ENCODE peak calls at places on chromosomes 7 and 10, in ten cellular contexts. I is Calu3, U is coronary artery, X is IMR-90, S is AG09319, W is neural crest cell, Z is GM13976, B is RWPE1, D is lower lobe of right lung, O is kidney. M is an unnamed sample.

GRCh38 chr10:31947144-31947926 is 18.7 kb upstream of the ARHGAP12 start:
- DNase-seq in O (no peak), B (peak), D (no peak), I (peak), U (no peak), Z (no peak), X (peak), W (no peak), S (peak), M (no peak)

GRCh38 chr7:150945171-150945852 is 32.8 kb downstream of the KCNH2 start:
- DNase-seq in S (no peak), O (peak), Z (no peak), X (no peak), B (no peak), I (no peak), U (no peak), D (peak), W (no peak), M (peak)

GRCh38 chr10:133388973-133389818 is 4.8 kb upstream of the MTG1 start:
- DNase-seq in S (no peak), I (no peak), X (no peak), B (no peak), W (no peak), Z (peak), O (peak), U (peak), D (peak), M (peak)

GRCh38 chr10:105540381-105540780 is 899.3 kb downstream of the SORCS3 start:
- DNase-seq in I (no peak), D (no peak), U (no peak), X (no peak), W (no peak), Z (no peak), S (no peak), O (no peak), B (no peak), M (no peak)

GRCh38 chr7:108078156-108078781 is 51.9 kb downstream of the LAMB4 start:
- DNase-seq in I (no peak), X (peak), U (no peak), D (no peak), W (no peak), B (no peak), O (no peak), Z (no peak), S (no peak), M (no peak)

GRCh38 chr10:3783313-3783689 is 1.7 kb downstream of the KLF6 start:
- DNase-seq in I (peak), X (peak), W (peak), O (peak), S (peak), Z (peak), B (no peak), U (peak), D (peak), M (no peak)

GRCh38 chr10:133039107-133039822 is 48.5 kb upstream of the ADGRA1 start:
- DNase-seq in D (no peak), O (no peak), W (no peak), X (no peak), Z (no peak), B (no peak), S (no peak), I (no peak), U (no peak), M (no peak)

GRCh38 chr7:73645643-73646182 is 21.4 kb upstream of the MLXIPL start:
- DNase-seq in D (no peak), Z (no peak), B (no peak), U (no peak), X (no peak), I (no peak), S (no peak), O (no peak), W (no peak), M (no peak)

GRCh38 chr7:74149556-74149955 is 24.6 kb upstream of the EIF4H start:
- DNase-seq in D (no peak), U (no peak), Z (no peak), S (no peak), X (no peak), O (no peak), B (no peak), I (no peak), W (no peak), M (no peak)

GRCh38 chr10:99711129-99711719 is 20.7 kb downstream of the COX15 start:
- DNase-seq in U (no peak), X (peak), O (no peak), D (no peak), W (no peak), Z (peak), I (peak), B (peak), S (peak), M (no peak)

GRCh38 chr7:949021-949934 is 5.2 kb downstream of the ADAP1 start:
- DNase-seq in U (no peak), O (peak), X (no peak), Z (no peak), I (peak), W (no peak), S (no peak), B (no peak), D (peak), M (peak)

GRCh38 chr10:33193057-33193866 is 141.2 kb downstream of the NRP1 start:
- DNase-seq in S (peak), X (peak), Z (peak), B (peak), D (peak), I (peak), W (peak), U (peak), O (peak), M (peak)

GRCh38 chr10:26987851-26988250 is 112.4 kb downstream of the ANKRD26 start:
- DNase-seq in I (no peak), O (no peak), X (no peak), W (no peak), B (no peak), Z (no peak), S (no peak), U (no peak), D (no peak), M (no peak)

GRCh38 chr7:2169923-2170575 is 62.7 kb downstream of the MAD1L1 start:
- DNase-seq in I (no peak), D (no peak), B (peak), Z (no peak), S (no peak), U (no peak), W (no peak), O (no peak), X (no peak), M (peak)

GRCh38 chr10:13712799-13713581 is 126.2 kb downstream of the PRPF18 start:
- DNase-seq in X (peak), W (no peak), O (peak), I (peak), D (peak), S (peak), U (peak), Z (peak), B (peak), M (peak)

GRCh38 chr10:94123253-94123995 is 129.7 kb downstream of the PLCE1 start:
- DNase-seq in U (no peak), X (peak), B (peak), D (no peak), Z (no peak), I (peak), W (no peak), O (no peak), S (peak), M (no peak)

GRCh38 chr10:50550291-50550839 is 73.4 kb downstream of the SGMS1 start:
- DNase-seq in U (no peak), Z (no peak), I (no peak), B (no peak), X (peak), W (no peak), D (no peak), S (no peak), O (no peak), M (no peak)

GRCh38 chr7:142855756-142856564 is 1.1 kb downstream of the EPHB6 start:
- DNase-seq in I (no peak), S (no peak), O (peak), W (no peak), D (peak), Z (no peak), U (peak), B (no peak), X (no peak), M (peak)

GRCh38 chr7:29297194-29297890 is 102.8 kb downstream of the CHN2 start:
- DNase-seq in D (no peak), I (no peak), Z (no peak), O (no peak), U (no peak), W (peak), B (no peak), S (no peak), X (no peak), M (no peak)

GRCh38 chr7:127870231-127870907 is 160.9 kb downstream of the LRRC4 start:
- DNase-seq in Z (no peak), S (no peak), W (no peak), I (no peak), X (no peak), B (no peak), O (no peak), D (no peak), U (no peak), M (no peak)

GRCh38 chr7:12490105-12490688 is 80.3 kb upstream of the SCIN start:
- DNase-seq in W (no peak), D (no peak), B (peak), O (no peak), I (no peak), U (no peak), X (peak), Z (peak), S (no peak), M (no peak)

GRCh38 chr10:78000956-78001472 is 28.3 kb downstream of the POLR3A start:
- DNase-seq in D (no peak), Z (no peak), U (no peak), O (no peak), B (no peak), S (no peak), W (no peak), I (no peak), X (no peak), M (no peak)

GRCh38 chr10:18737236-18737635 is 78.0 kb downstream of the ARL5B start:
- DNase-seq in S (no peak), B (no peak), O (no peak), I (no peak), D (no peak), X (peak), W (no peak), Z (no peak), U (no peak), M (no peak)

GRCh38 chr10:92727550-92727949 is 37.8 kb downstream of the HHEX start:
- DNase-seq in W (no peak), Z (no peak), I (peak), O (no peak), S (no peak), D (no peak), B (no peak), X (no peak), U (no peak), M (no peak)

GRCh38 chr7:150397376-150398107 is 18.4 kb downstream of the ZNF775 start:
- DNase-seq in I (no peak), U (no peak), B (no peak), Z (no peak), X (no peak), D (no peak), S (no peak), W (no peak), O (peak), M (peak)

GRCh38 chr7:16590424-16590823 is 55.1 kb downstream of the ANKMY2 start:
- DNase-seq in I (peak), O (no peak), U (no peak), Z (no peak), S (no peak), W (no peak), B (no peak), X (no peak), D (no peak), M (no peak)

DNA sequence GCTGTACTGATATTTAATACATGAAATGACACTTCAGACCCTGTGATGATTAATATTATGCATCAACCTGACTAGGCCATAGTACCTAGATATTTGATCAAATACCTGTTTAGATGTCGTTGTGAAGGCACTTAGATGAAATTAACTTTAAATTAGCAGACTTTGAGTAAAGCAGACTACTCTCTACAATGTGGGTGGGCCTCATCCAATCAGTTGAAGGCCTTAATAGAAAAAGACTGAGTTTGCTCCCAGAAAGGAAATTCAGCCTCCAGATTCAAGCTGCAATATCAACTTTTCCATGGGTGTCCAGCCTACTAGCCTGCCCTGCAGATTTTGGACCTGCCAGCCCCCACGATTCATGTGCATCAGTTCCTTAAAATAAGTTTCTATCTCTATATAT is 68.6 kb upstream of the TMEM168 start:
- DNase-seq in U (no peak), O (no peak), D (no peak), Z (no peak), B (no peak), I (no peak), S (no peak), W (no peak), X (no peak), M (no peak)
- TF ChIP-seq CTCF in U (no peak), O (no peak), D (no peak), Z (no peak), B (no peak), I (no peak), S (no peak), W (no peak), X (no peak), M (no peak)

GRCh38 chr10:48216744-48217143 is 57.8 kb downstream of the FRMPD2 start:
- DNase-seq in Z (no peak), I (no peak), S (no peak), U (no peak), D (no peak), B (no peak), W (no peak), O (no peak), X (no peak), M (no peak)

GRCh38 chr10:48213047-48213446 is 61.4 kb downstream of the FRMPD2 start:
- DNase-seq in S (no peak), Z (no peak), B (no peak), D (no peak), X (no peak), U (no peak), I (no peak), O (no peak), W (no peak), M (no peak)

GRCh38 chr10:48215983-48216505 is 58.5 kb downstream of the FRMPD2 start:
- DNase-seq in W (no peak), S (no peak), X (no peak), U (no peak), Z (no peak), O (no peak), I (no peak), D (no peak), B (no peak), M (no peak)

GRCh38 chr10:48214701-48215100 is 59.8 kb downstream of the FRMPD2 start:
- DNase-seq in I (no peak), B (no peak), S (no peak), X (no peak), W (no peak), O (no peak), U (no peak), D (no peak), Z (no peak), M (no peak)

DNA sequence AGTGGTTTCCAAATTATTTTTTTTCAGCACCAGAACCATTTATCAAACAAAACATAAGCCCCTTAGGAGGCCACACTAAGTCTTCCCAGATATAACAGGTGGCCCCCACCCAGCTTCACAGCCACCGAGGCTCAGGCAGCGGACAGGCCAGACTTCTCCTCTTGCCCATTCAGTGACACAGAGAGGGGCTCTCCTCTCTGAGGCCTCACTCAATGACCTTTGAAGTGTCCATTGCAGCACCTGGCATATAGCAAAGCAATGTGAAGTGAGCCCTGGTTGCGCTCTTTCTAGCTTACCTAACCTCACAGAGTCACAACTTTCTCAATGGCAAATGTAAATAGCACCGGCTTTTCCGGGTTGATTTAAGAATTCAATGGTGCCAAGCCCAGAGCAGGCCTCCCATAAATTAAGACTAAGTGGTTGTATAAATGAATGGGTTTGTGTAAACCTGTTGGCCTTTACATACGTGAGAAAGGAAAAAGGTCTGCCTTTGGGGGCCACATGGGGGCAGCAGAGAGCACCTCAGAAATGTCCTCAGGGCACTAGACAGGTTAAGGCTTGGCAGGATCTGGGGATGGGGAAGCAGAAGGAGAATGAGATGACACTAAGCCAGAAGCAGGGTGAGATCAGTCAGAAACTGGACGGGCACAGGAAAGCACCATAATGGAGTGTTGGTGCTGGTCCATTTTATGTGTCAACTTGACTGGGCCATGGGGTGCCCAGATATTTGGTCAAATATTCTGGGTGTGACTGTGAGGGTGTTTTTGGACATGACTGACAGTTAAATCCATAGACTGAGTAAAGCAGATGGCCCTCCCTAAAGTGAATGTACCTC is 59.1 kb downstream of the FRMPD2 start:
- DNase-seq in D (no peak), I (peak), O (no peak), S (no peak), X (peak), B (peak), Z (peak), W (peak), U (no peak), M (no peak)
- TF ChIP-seq CTCF in D (peak), I (peak), O (peak), S (peak), X (peak), B (peak), Z (peak), W (peak), U (no peak), M (peak)

GRCh38 chr10:29130190-29130673 is 158.6 kb upstream of the LYZL1 start:
- DNase-seq in Z (peak), U (no peak), S (no peak), I (peak), W (no peak), O (no peak), B (peak), D (no peak), X (peak), M (no peak)
- TF ChIP-seq CTCF in Z (peak), U (peak), S (peak), I (peak), W (peak), O (peak), B (peak), D (peak), X (peak), M (peak)

DNA sequence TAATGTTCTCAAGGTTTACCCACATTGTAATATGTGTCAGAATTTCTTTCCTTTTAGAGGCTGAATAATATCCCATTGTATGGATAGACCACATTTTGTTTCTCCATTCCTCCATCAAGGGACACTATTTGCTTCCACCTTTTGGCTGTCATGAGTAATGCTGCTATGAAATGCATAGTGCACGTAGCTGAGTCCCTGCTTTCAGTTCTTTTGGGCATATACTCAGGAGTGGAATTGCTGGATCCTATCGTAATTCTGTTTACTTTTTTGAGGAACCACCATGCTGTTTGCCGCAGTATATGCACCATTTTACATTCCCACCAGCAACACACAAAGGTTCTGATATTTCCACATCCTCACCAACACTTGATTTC is 60.0 kb downstream of the PRF1 start:
- DNase-seq in U (no peak), S (no peak), X (peak), D (no peak), B (no peak), I (no peak), O (no peak), Z (no peak), W (no peak), M (no peak)
- TF ChIP-seq CTCF in U (no peak), S (peak), X (peak), D (no peak), B (no peak), I (no peak), O (no peak), Z (no peak), W (peak), M (peak)

GRCh38 chr7:135708041-135708440 is 19.9 kb downstream of the SLC13A4 start:
- DNase-seq in B (no peak), D (no peak), X (no peak), Z (no peak), U (no peak), S (no peak), W (no peak), O (no peak), I (no peak), M (no peak)
- TF ChIP-seq CTCF in B (no peak), D (no peak), X (no peak), Z (no peak), U (no peak), S (no peak), W (no peak), O (no peak), I (no peak), M (no peak)

GRCh38 chr10:69614130-69614529 is 15.9 kb upstream of the FAM241B start:
- DNase-seq in Z (no peak), B (no peak), W (no peak), O (no peak), I (no peak), U (no peak), X (no peak), D (no peak), S (no peak), M (no peak)
- TF ChIP-seq CTCF in Z (no peak), B (no peak), W (no peak), O (no peak), I (no peak), U (no peak), X (no peak), D (no peak), S (no peak), M (no peak)

DNA sequence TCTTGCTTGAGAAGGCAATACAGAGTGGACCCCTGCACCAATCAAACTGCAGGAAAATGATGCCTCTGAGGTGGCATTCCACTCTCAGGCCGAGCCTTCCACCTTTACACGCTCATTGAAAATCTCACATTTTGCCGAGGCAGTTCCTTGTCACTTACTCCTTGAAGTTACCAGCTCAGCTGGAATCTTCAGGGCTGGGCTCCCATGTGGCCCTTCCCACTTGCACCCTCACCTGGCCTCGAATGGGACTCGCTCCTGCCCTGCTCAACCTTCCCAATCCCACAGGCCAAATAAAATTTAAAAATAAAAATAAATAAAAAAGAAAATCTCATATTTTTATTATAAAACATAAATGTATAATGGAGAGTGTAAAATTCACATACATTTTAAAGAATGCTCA is 790.7 kb upstream of the COBL start:
- DNase-seq in Z (no peak), D (no peak), I (no peak), U (no peak), W (no peak), O (no peak), X (no peak), B (no peak), S (no peak), M (no peak)
- TF ChIP-seq CTCF in Z (no peak), D (no peak), I (no peak), U (no peak), W (no peak), O (no peak), X (no peak), B (no peak), S (no peak), M (no peak)

GRCh38 chr10:130707389-130707979 is 571.3 kb downstream of the GLRX3 start:
- DNase-seq in D (no peak), I (no peak), S (no peak), Z (no peak), B (no peak), X (no peak), U (no peak), O (no peak), W (no peak), M (no peak)
- TF ChIP-seq CTCF in D (no peak), I (no peak), S (no peak), Z (no peak), B (no peak), X (no peak), U (no peak), O (no peak), W (no peak), M (no peak)

GRCh38 chr7:141072548-141073172 is 1.2 kb upstream of the TMEM178B start:
- DNase-seq in S (peak), O (peak), X (peak), B (peak), U (no peak), Z (no peak), W (peak), I (peak), D (no peak), M (peak)

GRCh38 chr7:141074162-141074989 is 512 bp downstream of the TMEM178B start:
- DNase-seq in U (no peak), Z (peak), B (no peak), X (no peak), W (peak), O (peak), I (peak), S (no peak), D (no peak), M (peak)

GRCh38 chr7:141073641-141074161 is at the start of gene TMEM178B:
- DNase-seq in X (no peak), B (no peak), U (no peak), W (peak), I (peak), O (peak), D (no peak), Z (peak), S (no peak), M (no peak)

GRCh38 chr7:141071855-141072547 is 1.9 kb upstream of the TMEM178B start:
- DNase-seq in U (no peak), B (no peak), D (no peak), W (peak), I (no peak), O (no peak), Z (peak), X (no peak), S (no peak), M (no peak)

GRCh38 chr7:141073173-141073640 is 657 bp upstream of the TMEM178B start:
- DNase-seq in B (no peak), I (peak), Z (peak), D (no peak), W (peak), S (no peak), U (no peak), X (peak), O (peak), M (peak)
- TF ChIP-seq CTCF in B (no peak), I (no peak), Z (no peak), D (no peak), W (no peak), S (no peak), U (no peak), X (no peak), O (no peak), M (no peak)

M was measured in upper lobe of right lung.